ENCODE peak calls at places on chromosomes 2 and 18, in eight cellular contexts. One of them, this sample, is unnamed.

GRCh38 chr2:127552846-127553245 is 17.4 kb downstream of the MYO7B start:
- DNase-seq in tibial nerve: no peak
- DNase-seq in sigmoid colon: no peak
- DNase-seq in A549: no peak
- DNase-seq in stomach: no peak
- DNase-seq in SK-N-SH: no peak
- DNase-seq in K562: no peak
- DNase-seq in esophagus muscularis mucosa: no peak
- DNase-seq in this sample: no peak

GRCh38 chr2:112957511-112957910 is 20.3 kb upstream of the IL36G start:
- DNase-seq in tibial nerve: no peak
- DNase-seq in sigmoid colon: no peak
- DNase-seq in A549: no peak
- DNase-seq in stomach: no peak
- DNase-seq in SK-N-SH: no peak
- DNase-seq in K562: no peak
- DNase-seq in esophagus muscularis mucosa: no peak
- DNase-seq in this sample: no peak

GRCh38 chr2:165681841-165682240 is 112.2 kb downstream of the GALNT3 start:
- DNase-seq in tibial nerve: no peak
- DNase-seq in sigmoid colon: no peak
- DNase-seq in A549: no peak
- DNase-seq in stomach: no peak
- DNase-seq in SK-N-SH: no peak
- DNase-seq in K562: no peak
- DNase-seq in esophagus muscularis mucosa: no peak
- DNase-seq in this sample: no peak

GRCh38 chr2:185208261-185208660 is 530.3 kb upstream of the FSIP2 start:
- DNase-seq in tibial nerve: peak; percentile 6
- DNase-seq in sigmoid colon: no peak
- DNase-seq in A549: peak; percentile 17
- DNase-seq in stomach: peak; percentile 29
- DNase-seq in SK-N-SH: peak; percentile 21
- DNase-seq in K562: no peak
- DNase-seq in esophagus muscularis mucosa: no peak
- DNase-seq in this sample: peak; percentile 23

GRCh38 chr2:20643060-20643459 is 7.8 kb downstream of the HS1BP3 start:
- DNase-seq in tibial nerve: no peak
- DNase-seq in sigmoid colon: no peak
- DNase-seq in A549: no peak
- DNase-seq in stomach: no peak
- DNase-seq in SK-N-SH: no peak
- DNase-seq in K562: no peak
- DNase-seq in esophagus muscularis mucosa: no peak
- DNase-seq in this sample: no peak

GRCh38 chr2:222982010-222982908 is 69.7 kb upstream of the KCNE4 start:
- DNase-seq in tibial nerve: peak; percentile 57
- DNase-seq in sigmoid colon: peak; percentile 79
- DNase-seq in A549: peak; percentile 84
- DNase-seq in stomach: peak; percentile 56
- DNase-seq in SK-N-SH: peak; percentile 31
- DNase-seq in K562: no peak
- DNase-seq in esophagus muscularis mucosa: peak; percentile 80
- DNase-seq in this sample: no peak

GRCh38 chr2:217835931-217836881 is 166.6 kb downstream of the TNS1 start:
- DNase-seq in tibial nerve: peak; percentile 78
- DNase-seq in sigmoid colon: peak; percentile 95
- DNase-seq in A549: peak; percentile 25
- DNase-seq in stomach: no peak
- DNase-seq in SK-N-SH: peak; percentile 54
- DNase-seq in K562: no peak
- DNase-seq in esophagus muscularis mucosa: peak; percentile 96
- DNase-seq in this sample: no peak

GRCh38 chr2:233331536-233331935 is 22.8 kb upstream of the DGKD start:
- DNase-seq in tibial nerve: peak; percentile 61
- DNase-seq in sigmoid colon: peak; percentile 84
- DNase-seq in A549: no peak
- DNase-seq in stomach: peak; percentile 60
- DNase-seq in SK-N-SH: no peak
- DNase-seq in K562: no peak
- DNase-seq in esophagus muscularis mucosa: no peak
- DNase-seq in this sample: no peak

GRCh38 chr2:55054476-55054875 is 4.2 kb upstream of the RTN4 start:
- DNase-seq in tibial nerve: no peak
- DNase-seq in sigmoid colon: no peak
- DNase-seq in A549: no peak
- DNase-seq in stomach: no peak
- DNase-seq in SK-N-SH: no peak
- DNase-seq in K562: no peak
- DNase-seq in esophagus muscularis mucosa: no peak
- DNase-seq in this sample: no peak

GRCh38 chr2:118477111-118477517 is 370.3 kb downstream of the EN1 start:
- DNase-seq in tibial nerve: no peak
- DNase-seq in sigmoid colon: no peak
- DNase-seq in A549: no peak
- DNase-seq in stomach: no peak
- DNase-seq in SK-N-SH: no peak
- DNase-seq in K562: no peak
- DNase-seq in esophagus muscularis mucosa: peak; percentile 75
- DNase-seq in this sample: no peak

GRCh38 chr18:22606563-22607283 is 189.0 kb upstream of the CTAGE1 start:
- DNase-seq in tibial nerve: no peak
- DNase-seq in sigmoid colon: no peak
- DNase-seq in A549: no peak
- DNase-seq in stomach: no peak
- DNase-seq in SK-N-SH: no peak
- DNase-seq in K562: no peak
- DNase-seq in esophagus muscularis mucosa: no peak
- DNase-seq in this sample: no peak
- TF ChIP-seq EP300 in tibial nerve: no peak
- TF ChIP-seq EP300 in sigmoid colon: no peak
- TF ChIP-seq EP300 in A549: no peak
- TF ChIP-seq EP300 in stomach: no peak
- TF ChIP-seq EP300 in SK-N-SH: no peak
- TF ChIP-seq EP300 in K562: no peak
- TF ChIP-seq EP300 in esophagus muscularis mucosa: peak; percentile 12
- TF ChIP-seq EP300 in this sample: no peak

GRCh38 chr2:84687498-84688149 is 171.3 kb downstream of the DNAH6 start:
- DNase-seq in tibial nerve: no peak
- DNase-seq in sigmoid colon: no peak
- DNase-seq in A549: no peak
- DNase-seq in stomach: no peak
- DNase-seq in SK-N-SH: no peak
- DNase-seq in K562: no peak
- DNase-seq in esophagus muscularis mucosa: no peak
- DNase-seq in this sample: no peak

GRCh38 chr2:84686783-84687442 is 170.6 kb downstream of the DNAH6 start:
- DNase-seq in tibial nerve: no peak
- DNase-seq in sigmoid colon: no peak
- DNase-seq in A549: peak; percentile 27
- DNase-seq in stomach: no peak
- DNase-seq in SK-N-SH: no peak
- DNase-seq in K562: no peak
- DNase-seq in esophagus muscularis mucosa: no peak
- DNase-seq in this sample: no peak
- TF ChIP-seq EP300 in tibial nerve: no peak
- TF ChIP-seq EP300 in sigmoid colon: no peak
- TF ChIP-seq EP300 in A549: no peak
- TF ChIP-seq EP300 in stomach: no peak
- TF ChIP-seq EP300 in SK-N-SH: no peak
- TF ChIP-seq EP300 in K562: no peak
- TF ChIP-seq EP300 in esophagus muscularis mucosa: no peak
- TF ChIP-seq EP300 in this sample: no peak

GRCh38 chr2:16962459-16962858 is 296.8 kb upstream of the CYRIA start:
- DNase-seq in tibial nerve: no peak
- DNase-seq in sigmoid colon: no peak
- DNase-seq in A549: no peak
- DNase-seq in stomach: no peak
- DNase-seq in SK-N-SH: peak; percentile 50
- DNase-seq in K562: no peak
- DNase-seq in esophagus muscularis mucosa: no peak
- DNase-seq in this sample: no peak

GRCh38 chr2:16958266-16958665 is 292.6 kb upstream of the CYRIA start:
- DNase-seq in tibial nerve: no peak
- DNase-seq in sigmoid colon: no peak
- DNase-seq in A549: no peak
- DNase-seq in stomach: no peak
- DNase-seq in SK-N-SH: no peak
- DNase-seq in K562: no peak
- DNase-seq in esophagus muscularis mucosa: no peak
- DNase-seq in this sample: no peak

DNA sequence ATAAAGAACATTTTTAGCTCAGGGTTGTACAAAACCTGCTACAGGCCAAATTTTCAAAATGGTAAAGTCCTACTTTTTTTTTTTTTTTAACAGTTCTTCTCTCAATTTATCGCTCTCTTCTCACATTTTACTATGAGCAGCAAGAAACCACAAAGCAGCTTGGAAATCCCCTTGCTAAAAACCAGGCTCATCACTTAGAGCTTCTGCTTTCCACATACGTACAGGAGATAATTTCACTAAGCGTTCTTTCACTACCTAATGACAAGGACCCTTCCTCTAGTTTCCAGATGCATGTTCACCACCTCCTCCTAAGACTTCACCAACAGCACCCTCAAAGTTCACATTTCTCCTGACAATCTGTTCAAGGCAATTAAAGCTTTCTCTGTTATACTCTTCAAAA is 294.9 kb upstream of the CYRIA start:
- DNase-seq in tibial nerve: no peak
- DNase-seq in sigmoid colon: no peak
- DNase-seq in A549: no peak
- DNase-seq in stomach: no peak
- DNase-seq in SK-N-SH: no peak
- DNase-seq in K562: no peak
- DNase-seq in esophagus muscularis mucosa: no peak
- DNase-seq in this sample: no peak
- TF ChIP-seq EP300 in tibial nerve: no peak
- TF ChIP-seq EP300 in sigmoid colon: no peak
- TF ChIP-seq EP300 in A549: no peak
- TF ChIP-seq EP300 in stomach: no peak
- TF ChIP-seq EP300 in SK-N-SH: no peak
- TF ChIP-seq EP300 in K562: no peak
- TF ChIP-seq EP300 in esophagus muscularis mucosa: no peak
- TF ChIP-seq EP300 in this sample: no peak

DNA sequence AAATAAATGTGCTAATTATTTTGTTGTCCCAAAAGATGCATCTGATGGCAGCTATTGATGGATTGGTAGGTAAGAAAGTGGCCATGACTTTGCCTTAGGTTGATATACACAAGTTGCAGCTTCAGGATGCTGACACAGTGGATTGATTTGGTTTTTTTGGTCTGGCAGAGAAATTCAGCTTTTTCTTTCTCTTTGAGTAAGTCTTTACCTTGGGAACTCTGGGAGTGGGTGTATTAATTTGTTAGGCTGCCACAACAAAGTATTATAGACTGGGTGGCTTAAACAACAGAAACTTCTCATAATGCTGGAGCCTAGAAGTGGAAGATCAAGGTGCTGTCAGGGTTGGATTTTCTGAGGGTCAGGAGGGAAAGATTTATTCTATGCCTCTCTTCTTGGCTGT is 19.8 kb upstream of the ICOS start:
- DNase-seq in tibial nerve: no peak
- DNase-seq in sigmoid colon: no peak
- DNase-seq in A549: no peak
- DNase-seq in stomach: no peak
- DNase-seq in SK-N-SH: no peak
- DNase-seq in K562: no peak
- DNase-seq in esophagus muscularis mucosa: no peak
- DNase-seq in this sample: no peak
- TF ChIP-seq EP300 in tibial nerve: no peak
- TF ChIP-seq EP300 in sigmoid colon: no peak
- TF ChIP-seq EP300 in A549: no peak
- TF ChIP-seq EP300 in stomach: no peak
- TF ChIP-seq EP300 in SK-N-SH: no peak
- TF ChIP-seq EP300 in K562: no peak
- TF ChIP-seq EP300 in esophagus muscularis mucosa: no peak
- TF ChIP-seq EP300 in this sample: no peak

DNA sequence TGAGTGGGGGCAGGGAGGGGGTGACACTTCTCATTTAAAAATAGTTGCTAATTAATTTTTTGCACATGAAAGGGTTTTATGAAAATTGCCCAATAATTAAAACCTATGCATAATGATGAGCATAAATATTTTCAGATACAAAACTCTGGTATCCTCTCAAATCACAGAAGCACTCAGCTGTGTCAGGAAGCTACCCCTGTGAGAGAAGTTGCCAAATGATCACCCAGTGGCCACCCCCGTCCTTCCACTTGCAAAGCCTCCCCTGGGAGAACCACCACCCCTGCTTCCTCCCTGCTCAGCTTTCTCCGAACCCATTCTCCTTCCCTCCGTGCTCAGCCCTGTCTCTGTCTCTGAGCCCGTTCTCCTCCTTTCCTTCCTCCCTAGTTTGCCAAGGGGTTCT is 400.2 kb upstream of the SALL3 start:
- DNase-seq in tibial nerve: no peak
- DNase-seq in sigmoid colon: no peak
- DNase-seq in A549: no peak
- DNase-seq in stomach: no peak
- DNase-seq in SK-N-SH: no peak
- DNase-seq in K562: no peak
- DNase-seq in esophagus muscularis mucosa: no peak
- DNase-seq in this sample: no peak
- TF ChIP-seq EP300 in tibial nerve: no peak
- TF ChIP-seq EP300 in sigmoid colon: no peak
- TF ChIP-seq EP300 in A549: no peak
- TF ChIP-seq EP300 in stomach: no peak
- TF ChIP-seq EP300 in SK-N-SH: no peak
- TF ChIP-seq EP300 in K562: no peak
- TF ChIP-seq EP300 in esophagus muscularis mucosa: no peak
- TF ChIP-seq EP300 in this sample: no peak

DNA sequence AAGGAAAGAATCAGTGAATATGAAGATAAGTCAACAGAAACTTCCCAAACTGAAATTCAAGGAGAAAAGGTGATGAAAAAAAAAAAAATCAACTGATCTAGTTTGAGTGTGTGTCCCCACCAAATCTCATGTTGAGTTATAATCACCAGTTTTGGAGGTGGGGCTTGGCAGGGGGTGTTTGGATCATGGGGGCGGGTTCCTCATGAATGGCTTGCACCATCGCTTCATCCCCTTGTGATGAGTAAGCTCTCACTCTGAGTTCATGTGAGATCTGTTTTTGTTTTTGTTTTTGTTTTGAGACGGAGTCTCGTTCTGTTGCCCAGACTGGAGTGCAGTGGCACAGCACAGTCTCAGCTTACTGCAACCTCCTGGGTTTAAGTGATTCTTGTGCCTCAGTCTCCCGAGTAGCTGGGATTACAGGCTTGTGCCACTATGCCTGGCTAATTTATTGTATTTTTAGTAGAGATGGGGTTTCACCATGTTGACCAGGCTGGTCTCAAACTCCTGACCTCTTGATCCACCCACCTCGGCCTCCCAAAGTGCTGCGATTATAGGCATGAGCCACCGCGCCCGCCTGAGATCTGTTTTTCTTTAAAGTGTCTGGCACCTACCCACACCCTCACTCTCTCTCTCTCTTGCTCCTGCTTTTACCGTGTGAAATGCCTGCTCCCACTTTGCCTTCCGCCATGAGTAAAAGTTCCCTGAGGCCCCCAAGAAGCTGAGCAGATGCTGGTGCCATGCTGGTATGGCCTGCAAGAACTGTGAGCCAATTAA is 4.0 kb upstream of the SLC66A2 start:
- DNase-seq in tibial nerve: no peak
- DNase-seq in sigmoid colon: peak; percentile 53
- DNase-seq in A549: no peak
- DNase-seq in stomach: no peak
- DNase-seq in SK-N-SH: no peak
- DNase-seq in K562: no peak
- DNase-seq in esophagus muscularis mucosa: no peak
- DNase-seq in this sample: no peak
- TF ChIP-seq EP300 in tibial nerve: no peak
- TF ChIP-seq EP300 in sigmoid colon: no peak
- TF ChIP-seq EP300 in A549: no peak
- TF ChIP-seq EP300 in stomach: no peak
- TF ChIP-seq EP300 in SK-N-SH: no peak
- TF ChIP-seq EP300 in K562: no peak
- TF ChIP-seq EP300 in esophagus muscularis mucosa: no peak
- TF ChIP-seq EP300 in this sample: no peak

This sample was measured in H1.